ENCODE peak calls at places on chromosomes 4 and X, in seven cellular contexts. V is AG10803, K is cardiac muscle cell, J is PC-3, B is brain microvascular endothelial cell, P is ovary, Z is pancreas. M is an unnamed sample.

GRCh38 chr4:145316961-145317360 is 136.6 kb upstream of the OTUD4 start:
- DNase-seq in V (no peak), P (no peak), B (no peak), J (no peak), Z (no peak), K (no peak), M (no peak)

GRCh38 chr4:127575888-127576287 is 56.9 kb upstream of the INTU start:
- DNase-seq in J (peak), V (no peak), Z (no peak), K (no peak), P (no peak), B (no peak), M (no peak)

GRCh38 chr4:8586246-8586645 is 6.1 kb downstream of the GPR78 start:
- DNase-seq in J (no peak), K (no peak), B (no peak), V (no peak), P (no peak), Z (no peak), M (no peak)

GRCh38 chr4:149047368-149047767 is 605.2 kb upstream of the NR3C2 start:
- DNase-seq in B (peak), J (no peak), P (no peak), K (no peak), V (peak), Z (no peak), M (no peak)

GRCh38 chrX:3461824-3462508 is 115.5 kb upstream of the MXRA5 start:
- DNase-seq in Z (no peak), K (no peak), P (no peak), J (no peak), B (no peak), V (peak), M (peak)

GRCh38 chr4:90318208-90318607 is 191.0 kb downstream of the CCSER1 start:
- DNase-seq in P (no peak), J (peak), V (peak), B (peak), K (no peak), Z (no peak), M (peak)

GRCh38 chr4:89657931-89658700 is 178.8 kb downstream of the SNCA start:
- DNase-seq in J (peak), K (peak), P (no peak), Z (no peak), B (peak), V (peak), M (no peak)

GRCh38 chrX:153829799-153830631 is at the start of gene PDZD4:
- DNase-seq in K (peak), V (no peak), Z (peak), B (no peak), P (no peak), J (no peak), M (no peak)

GRCh38 chrX:124475358-124475757 is 129.0 kb downstream of the SH2D1A start:
- DNase-seq in J (no peak), Z (no peak), B (no peak), V (no peak), P (no peak), K (no peak), M (no peak)

GRCh38 chr4:118848901-118849300 is 13.0 kb upstream of the SEC24D start:
- DNase-seq in K (no peak), V (no peak), P (no peak), Z (no peak), J (no peak), B (no peak), M (no peak)

GRCh38 chrX:129653985-129654651 is 638 bp downstream of the APLN start:
- DNase-seq in Z (peak), K (no peak), J (peak), B (no peak), V (no peak), P (no peak), M (no peak)

GRCh38 chr4:156193116-156193515 is 239.4 kb upstream of the CTSO start:
- DNase-seq in K (no peak), P (no peak), J (peak), B (peak), Z (no peak), V (no peak), M (no peak)

GRCh38 chr4:151117371-151117962 is 18.0 kb downstream of the RPS3A start:
- DNase-seq in B (peak), V (peak), J (peak), P (peak), Z (no peak), K (peak), M (peak)

GRCh38 chrX:125713633-125714032 is 394.0 kb downstream of the TEX13C start:
- DNase-seq in P (no peak), K (no peak), Z (no peak), J (no peak), B (no peak), V (no peak), M (no peak)

GRCh38 chr4:102869569-102870227 is 906 bp downstream of the CISD2 start:
- DNase-seq in B (no peak), Z (no peak), J (no peak), K (no peak), P (no peak), V (no peak), M (no peak)

GRCh38 chrX:100085851-100086250 is 324.2 kb downstream of the PCDH19 start:
- DNase-seq in J (no peak), B (no peak), K (no peak), Z (no peak), P (no peak), V (peak), M (peak)

GRCh38 chr4:19514276-19515070 is 737.2 kb upstream of the SLIT2 start:
- DNase-seq in K (no peak), B (no peak), Z (no peak), J (no peak), P (no peak), V (peak), M (peak)
- TF ChIP-seq CTCF in K (no peak), B (no peak), Z (no peak), J (no peak), P (no peak), V (no peak), M (no peak)

GRCh38 chrX:42246814-42247213 is 323.5 kb upstream of the CASK start:
- DNase-seq in Z (no peak), V (peak), K (no peak), P (no peak), B (no peak), J (peak), M (no peak)
- H3K4me3 ChIP-seq in Z (no peak), V (peak), K (no peak), P (no peak), B (no peak), J (peak), M (peak)

DNA sequence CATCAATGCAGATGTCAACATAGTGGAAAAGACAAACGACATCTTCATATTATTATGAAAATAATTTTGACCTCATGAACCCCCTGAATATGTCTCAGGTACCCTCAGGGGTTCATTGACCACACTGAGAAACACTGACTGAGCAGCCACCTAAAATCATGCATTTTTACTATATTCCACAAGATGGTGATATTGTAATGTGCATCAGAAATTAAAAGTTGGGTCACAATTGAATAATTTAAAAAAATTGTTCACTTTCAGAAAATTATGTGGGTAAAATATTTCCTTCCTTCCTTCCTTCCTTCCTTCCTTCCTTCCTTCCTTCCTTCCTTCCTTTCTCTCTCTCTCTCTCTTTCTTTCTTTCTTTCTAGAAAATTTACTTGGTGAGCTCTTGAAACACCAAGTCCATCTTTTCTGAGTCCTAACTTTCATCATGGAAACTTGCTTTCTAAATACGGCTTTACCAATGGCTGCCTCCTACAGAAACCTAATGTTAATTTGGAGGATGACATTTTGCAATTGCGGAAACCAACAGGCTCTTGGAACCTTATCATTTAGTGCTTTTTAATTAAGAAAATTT is 103.6 kb downstream of the RTL3 start:
- DNase-seq in B (no peak), J (peak), Z (no peak), V (no peak), P (no peak), K (no peak), M (no peak)
- TF ChIP-seq CTCF in B (peak), J (peak), Z (peak), V (peak), P (peak), K (peak), M (peak)

GRCh38 chrX:151363316-151363715 is 33.7 kb upstream of the VMA21 start:
- DNase-seq in Z (no peak), K (no peak), B (no peak), J (no peak), V (no peak), P (no peak), M (no peak)

GRCh38 chrX:151359931-151360871 is 36.8 kb upstream of the VMA21 start:
- DNase-seq in Z (peak), P (peak), J (peak), B (no peak), V (peak), K (peak), M (peak)

DNA sequence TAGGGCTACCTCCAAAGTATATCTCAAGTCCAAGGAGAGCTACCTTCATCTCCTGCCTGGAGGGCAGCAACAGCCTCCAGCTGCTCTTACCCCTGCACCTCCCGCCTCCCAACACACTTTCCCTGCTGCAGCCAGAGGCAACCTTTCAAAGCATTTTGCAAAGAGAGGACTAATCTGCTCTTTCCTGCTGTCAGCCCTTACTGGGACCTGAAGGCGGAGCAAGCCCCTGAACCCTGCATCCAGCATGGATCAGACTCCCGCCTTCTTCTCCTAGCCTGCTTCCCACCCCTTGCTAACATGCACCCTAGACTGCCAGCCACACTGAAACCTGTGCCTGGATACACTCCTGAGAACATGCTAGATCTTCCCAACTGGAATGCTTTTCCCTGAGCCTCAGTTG is 37.7 kb upstream of the VMA21 start:
- DNase-seq in Z (no peak), V (no peak), K (no peak), B (no peak), P (no peak), J (no peak), M (no peak)
- H3K4me3 ChIP-seq in Z (no peak), V (no peak), K (no peak), B (no peak), P (no peak), J (no peak), M (no peak)

GRCh38 chr4:24470681-24471622 is 113.4 kb downstream of the DHX15 start:
- DNase-seq in J (peak), P (peak), B (peak), K (peak), Z (peak), V (peak), M (peak)
- TF ChIP-seq CTCF in J (no peak), P (no peak), B (peak), K (peak), Z (no peak), V (no peak), M (no peak)